ENCODE peak calls at places on chromosomes 7 and 10, in nine cellular contexts. G, C, S, W, F, R, U, X and O are unnamed samples.

GRCh38 chr7:97971120-97971989 is 18.6 kb downstream of the OCM2 start:
- DNase-seq in G (no peak), C (no peak), S (peak; percentile 13), W (no peak), F (peak; percentile 54), R (peak; percentile 18), U (no peak), X (no peak), O (peak; percentile 38)

GRCh38 chr7:157831901-157832810 is 495.4 kb downstream of the DNAJB6 start:
- DNase-seq in G (no peak), C (no peak), S (no peak), W (no peak), F (no peak), R (no peak), U (no peak), X (no peak), O (no peak)

GRCh38 chr7:44138698-44139097 is 2.4 kb downstream of the MYL7 start:
- DNase-seq in G (no peak), C (no peak), S (no peak), W (no peak), F (no peak), R (no peak), U (no peak), X (no peak), O (peak; percentile 31)

GRCh38 chr10:26832960-26833359 is 27.8 kb downstream of the ABI1 start:
- DNase-seq in G (no peak), C (no peak), S (no peak), W (no peak), F (no peak), R (no peak), U (no peak), X (no peak), O (no peak)

GRCh38 chr7:30284298-30285066 is at the start of gene ZNRF2:
- DNase-seq in G (peak; percentile 99), C (peak; percentile 98), S (peak; percentile 95), W (peak; percentile 99), F (peak; percentile 100), R (peak; percentile 95), U (peak; percentile 96), X (peak; percentile 96), O (peak; percentile 100)

GRCh38 chr7:55969391-55969790 is 5.0 kb downstream of the NIPSNAP2 start:
- DNase-seq in G (no peak), C (no peak), S (no peak), W (no peak), F (no peak), R (no peak), U (no peak), X (no peak), O (no peak)

GRCh38 chr10:12360461-12360860 is 11.1 kb downstream of the CAMK1D start:
- DNase-seq in G (no peak), C (no peak), S (no peak), W (no peak), F (peak; percentile 13), R (no peak), U (no peak), X (no peak), O (no peak)

GRCh38 chr10:99522078-99522479 is 10.7 kb upstream of the NKX2-3 start:
- DNase-seq in G (no peak), C (no peak), S (no peak), W (no peak), F (no peak), R (no peak), U (no peak), X (no peak), O (no peak)

GRCh38 chr7:127751723-127752448 is 99.9 kb downstream of the SND1 start:
- DNase-seq in G (peak; percentile 26), C (no peak), S (peak; percentile 75), W (no peak), F (no peak), R (no peak), U (no peak), X (no peak), O (peak; percentile 16)

GRCh38 chr7:1513657-1514095 is 9.5 kb upstream of the INTS1 start:
- DNase-seq in G (no peak), C (no peak), S (no peak), W (peak; percentile 47), F (no peak), R (no peak), U (no peak), X (no peak), O (peak; percentile 10)

GRCh38 chr7:40641717-40642116 is 506.9 kb downstream of the SUGCT start:
- DNase-seq in G (no peak), C (no peak), S (no peak), W (no peak), F (no peak), R (no peak), U (no peak), X (no peak), O (no peak)

GRCh38 chr10:58781873-58782488 is 269.3 kb downstream of the BICC1 start:
- DNase-seq in G (no peak), C (no peak), S (peak; percentile 49), W (no peak), F (no peak), R (peak; percentile 51), U (no peak), X (no peak), O (no peak)

GRCh38 chr7:24299192-24299591 is 15.2 kb downstream of the NPY start:
- DNase-seq in G (no peak), C (no peak), S (no peak), W (no peak), F (no peak), R (no peak), U (no peak), X (no peak), O (no peak)

GRCh38 chr7:133564484-133564883 is 311.6 kb downstream of the EXOC4 start:
- DNase-seq in G (no peak), C (no peak), S (no peak), W (no peak), F (no peak), R (no peak), U (no peak), X (no peak), O (no peak)
- TF ChIP-seq CTCF in G (no peak), C (no peak), S (no peak), W (no peak), F (no peak), R (no peak), U (no peak), X (peak; percentile 9), O (no peak)

DNA sequence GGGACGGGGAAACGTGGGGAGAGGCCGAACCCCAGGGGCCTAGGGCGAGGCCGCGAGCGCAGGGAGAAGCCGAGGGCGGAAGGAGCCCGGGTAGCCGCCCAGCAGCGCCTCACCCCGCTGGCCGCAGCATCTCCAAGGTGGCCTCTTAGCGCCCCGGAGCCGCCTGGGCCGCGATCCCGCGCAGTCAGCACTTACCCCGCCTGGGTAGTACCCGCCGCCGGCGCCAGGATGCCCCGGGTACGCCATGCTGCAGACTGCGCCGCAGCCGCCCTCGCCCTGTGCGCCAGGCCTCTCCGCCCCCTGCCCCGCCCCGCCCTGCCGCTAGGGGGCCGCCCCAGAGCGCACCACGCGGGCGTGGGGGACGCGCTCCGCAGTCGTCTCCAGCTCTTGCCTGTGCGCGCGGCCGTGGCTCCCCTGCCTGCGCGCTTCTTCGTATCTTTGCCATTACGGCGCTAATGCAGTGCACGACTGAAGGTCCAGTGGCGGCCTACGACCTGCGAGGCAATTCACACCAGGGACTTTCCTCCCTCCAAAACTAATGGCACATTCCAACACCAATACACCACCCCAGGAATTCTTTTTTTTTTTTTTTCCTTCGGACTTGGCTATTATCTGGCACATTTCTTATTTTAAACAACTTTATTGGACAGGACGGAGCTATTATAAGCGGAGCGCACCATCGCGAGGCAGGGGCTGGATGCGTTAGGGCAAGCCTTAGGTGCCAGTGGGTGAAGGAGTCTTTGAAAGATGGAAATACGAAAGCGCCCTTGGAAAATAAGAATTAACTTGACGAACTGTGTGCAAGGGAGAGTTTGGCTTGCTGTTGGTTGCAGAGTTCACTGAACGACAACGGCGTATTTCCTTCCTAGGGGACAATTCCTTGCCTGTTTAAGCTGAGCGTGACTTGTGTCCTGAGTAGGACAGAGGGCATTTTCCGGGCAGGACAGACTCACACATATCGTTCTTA is at the start of gene SRI:
- DNase-seq in G (peak; percentile 89), C (peak; percentile 88), S (peak; percentile 72), W (peak; percentile 73), F (peak; percentile 95), R (peak; percentile 80), U (peak; percentile 67), X (peak; percentile 55), O (peak; percentile 90)
- TF ChIP-seq POLR2A in G (no peak), C (peak; percentile 63), S (peak; percentile 49), W (peak; percentile 78), F (peak; percentile 75), R (peak; percentile 86), U (peak; percentile 77), X (no peak), O (peak; percentile 81)

GRCh38 chr10:85315657-85316056 is 987.3 kb downstream of the CCSER2 start:
- DNase-seq in G (no peak), C (no peak), S (no peak), W (no peak), F (no peak), R (no peak), U (no peak), X (no peak), O (no peak)

GRCh38 chr10:85319826-85320225 is 991.4 kb downstream of the CCSER2 start:
- DNase-seq in G (no peak), C (no peak), S (no peak), W (no peak), F (no peak), R (no peak), U (no peak), X (no peak), O (no peak)

GRCh38 chr10:85319150-85319549 is 990.8 kb downstream of the CCSER2 start:
- DNase-seq in G (no peak), C (no peak), S (no peak), W (no peak), F (no peak), R (no peak), U (no peak), X (no peak), O (no peak)

GRCh38 chr10:85317827-85318226 is 989.4 kb downstream of the CCSER2 start:
- DNase-seq in G (no peak), C (no peak), S (no peak), W (no peak), F (no peak), R (no peak), U (no peak), X (no peak), O (no peak)
- TF ChIP-seq CTCF in G (no peak), C (no peak), S (no peak), W (no peak), F (no peak), R (no peak), U (no peak), X (no peak), O (no peak)

DNA sequence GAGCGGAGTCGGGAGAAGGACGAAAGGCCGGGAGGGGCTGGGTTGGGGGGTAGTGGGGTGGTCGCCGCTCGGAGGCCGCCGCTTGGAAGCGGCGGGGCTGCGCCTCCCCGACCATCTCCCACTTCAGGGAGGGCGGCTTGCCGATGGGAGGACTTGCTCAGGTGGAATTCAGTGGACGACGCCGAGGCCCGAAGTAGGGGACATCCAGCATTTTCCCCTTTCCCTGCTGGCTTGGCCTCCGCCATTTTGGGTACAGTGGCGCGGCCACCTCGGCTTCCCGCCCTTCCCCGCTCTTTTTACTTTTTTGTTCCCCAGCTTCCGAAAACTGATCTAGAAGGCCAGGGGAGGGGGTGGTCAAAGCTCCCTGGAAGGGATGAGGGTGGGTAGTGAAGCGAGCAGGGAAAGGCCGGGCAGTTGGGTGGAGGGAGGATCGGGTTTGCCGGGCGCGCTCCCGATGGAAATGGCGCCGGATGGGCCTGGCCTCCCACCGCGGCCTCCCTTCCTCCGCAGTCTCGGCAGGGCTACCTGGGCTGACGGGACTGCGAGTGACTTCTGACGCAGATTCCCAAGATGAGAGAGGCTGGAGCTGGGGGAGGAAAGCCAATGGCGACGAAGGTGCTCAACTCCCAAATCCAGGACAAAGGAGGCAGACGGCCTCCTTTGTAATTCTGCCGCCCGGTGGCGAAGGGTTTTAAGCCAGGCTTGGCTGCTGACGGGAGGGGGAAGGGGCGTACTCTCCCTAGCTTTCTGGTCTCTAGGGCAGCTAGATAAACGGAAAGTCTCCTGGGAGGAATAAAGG is at the start of gene PBLD:
- DNase-seq in G (peak; percentile 73), C (peak; percentile 78), S (peak; percentile 74), W (peak; percentile 65), F (peak; percentile 85), R (peak; percentile 48), U (peak; percentile 38), X (no peak), O (peak; percentile 75)
- TF ChIP-seq POLR2A in G (no peak), C (peak; percentile 74), S (peak; percentile 89), W (peak; percentile 69), F (peak; percentile 61), R (peak; percentile 73), U (peak; percentile 72), X (no peak), O (peak; percentile 85)